ENCODE peak calls at places on chromosomes 12 and 14, in nine cellular contexts. U is CD8-positive, alpha-beta T cell; X is HL-60; H is endothelial cell; Y is hepatocyte; D is fibroblast of mammary gland; S is ascending aorta; L is fibroblast of pulmonary artery; M is coronary artery. K is an unnamed sample.

GRCh38 chr12:52323001-52323400 is 1.8 kb upstream of the KRT83 start:
- DNase-seq in Y (no peak), D (no peak), L (no peak), X (no peak), U (no peak), M (no peak), H (no peak), S (no peak), K (no peak)

GRCh38 chr12:87157791-87158190 is 871.4 kb downstream of the C12orf50 start:
- DNase-seq in Y (peak), S (no peak), D (peak), U (no peak), H (no peak), L (peak), X (no peak), M (no peak), K (no peak)

GRCh38 chr12:48988030-48988649 is 10.0 kb downstream of the WNT1 start:
- DNase-seq in Y (peak), H (peak), U (peak), S (no peak), D (peak), M (no peak), X (peak), L (peak), K (no peak)

GRCh38 chr12:3655331-3655900 is 97.5 kb downstream of the CRACR2A start:
- DNase-seq in D (peak), L (peak), S (no peak), U (no peak), Y (no peak), H (peak), X (peak), M (no peak), K (no peak)

GRCh38 chr14:99378782-99379214 is 101.9 kb downstream of the SETD3 start:
- DNase-seq in Y (peak), X (no peak), S (no peak), L (no peak), D (peak), H (no peak), U (no peak), M (no peak), K (no peak)

GRCh38 chr12:57619434-57620244 is 8.4 kb downstream of the ARHGEF25 start:
- DNase-seq in Y (peak), H (peak), X (no peak), L (no peak), M (no peak), U (no peak), D (no peak), S (no peak), K (no peak)

GRCh38 chr12:1493781-1494180 is 100.6 kb downstream of the FBXL14 start:
- DNase-seq in D (no peak), H (no peak), M (no peak), S (no peak), X (no peak), L (no peak), U (no peak), Y (no peak), K (no peak)

GRCh38 chr12:51527872-51528271 is 63.2 kb upstream of the SCN8A start:
- DNase-seq in X (no peak), U (no peak), L (no peak), D (no peak), S (no peak), Y (no peak), H (no peak), M (no peak), K (no peak)

GRCh38 chr14:92759300-92759678 is 10.9 kb upstream of the LGMN start:
- DNase-seq in H (no peak), Y (peak), U (no peak), M (no peak), L (peak), S (no peak), D (peak), X (no peak), K (peak)

GRCh38 chr12:117068492-117068891 is 30.7 kb downstream of the TESC start:
- DNase-seq in Y (no peak), L (no peak), D (no peak), U (no peak), S (no peak), X (no peak), H (no peak), M (no peak), K (no peak)

GRCh38 chr12:19003987-19004619 is 125.4 kb upstream of the PLEKHA5 start:
- DNase-seq in S (no peak), Y (no peak), M (no peak), H (no peak), L (no peak), D (no peak), X (no peak), U (no peak), K (no peak)

GRCh38 chr12:16608346-16608745 is 2.4 kb upstream of the LMO3 start:
- DNase-seq in Y (no peak), H (no peak), D (no peak), L (no peak), U (no peak), M (no peak), X (no peak), S (no peak), K (no peak)

GRCh38 chr12:96193725-96194571 is at the start of gene ELK3:
- DNase-seq in L (peak), X (peak), H (peak), U (peak), S (no peak), M (peak), D (peak), Y (peak), K (peak)

GRCh38 chr12:47818701-47819543 is 781 bp downstream of the HDAC7 start:
- DNase-seq in S (no peak), L (peak), D (no peak), X (no peak), U (no peak), Y (peak), H (peak), M (no peak), K (no peak)

GRCh38 chr14:90757452-90757851 is 58.8 kb downstream of the TTC7B start:
- DNase-seq in M (no peak), Y (no peak), X (no peak), S (no peak), H (no peak), L (no peak), U (no peak), D (no peak), K (no peak)

GRCh38 chr12:4271433-4272013 is 2.0 kb upstream of the CCND2 start:
- DNase-seq in U (no peak), X (peak), M (peak), L (peak), S (no peak), D (peak), Y (no peak), H (peak), K (no peak)

GRCh38 chr12:25970082-25970481 is 11.6 kb downstream of the RASSF8 start:
- DNase-seq in L (no peak), Y (no peak), M (no peak), D (no peak), X (no peak), S (no peak), H (no peak), U (no peak), K (no peak)

GRCh38 chr14:85960781-85961180 is 430.8 kb downstream of the FLRT2 start:
- DNase-seq in H (no peak), M (no peak), L (no peak), X (no peak), S (no peak), D (no peak), U (no peak), Y (no peak), K (no peak)

GRCh38 chr12:119225454-119225853 is 46.7 kb downstream of the HSPB8 start:
- DNase-seq in U (no peak), H (no peak), D (no peak), S (no peak), Y (no peak), L (no peak), M (no peak), X (no peak), K (no peak)

GRCh38 chr14:87097021-87097420 is 896.0 kb downstream of the GALC start:
- DNase-seq in M (no peak), D (peak), X (no peak), U (no peak), H (no peak), L (peak), S (no peak), Y (no peak), K (no peak)

GRCh38 chr12:48618541-48618940 is 48.7 kb upstream of the LALBA start:
- DNase-seq in D (peak), M (no peak), L (peak), U (peak), Y (peak), X (peak), H (peak), S (no peak), K (peak)

GRCh38 chr12:19203539-19204506 is 74.3 kb downstream of the PLEKHA5 start:
- DNase-seq in H (no peak), L (no peak), M (no peak), D (no peak), Y (no peak), S (no peak), U (no peak), X (no peak), K (no peak)

DNA sequence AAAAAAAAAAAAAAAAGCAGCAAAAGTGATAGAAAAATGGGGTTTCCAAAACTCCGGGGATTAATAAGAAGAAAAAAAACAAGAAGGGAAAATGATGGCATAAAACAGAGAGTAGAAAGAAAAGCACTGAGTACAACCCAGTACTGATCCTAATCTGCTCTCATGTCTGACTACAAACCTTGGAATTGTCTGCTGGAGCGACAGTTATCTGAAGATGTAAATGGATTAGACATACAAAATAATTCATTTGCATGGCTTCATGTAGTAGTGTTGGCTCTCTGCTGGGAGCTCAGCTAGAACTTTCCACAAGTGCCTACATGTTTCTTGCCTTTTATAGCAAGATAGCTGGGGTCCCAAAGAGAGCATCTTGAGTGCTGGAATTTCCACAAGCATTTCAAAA is 34.2 kb downstream of the ZCRB1 start:
- DNase-seq in H (no peak), L (no peak), U (no peak), D (no peak), X (no peak), S (no peak), M (no peak), Y (no peak), K (no peak)
- TF ChIP-seq CTCF in H (no peak), L (no peak), U (no peak), D (no peak), X (no peak), S (no peak), M (no peak), Y (no peak), K (no peak)

GRCh38 chr12:13024151-13024946 is 19.8 kb upstream of the FAM234B start:
- DNase-seq in M (no peak), Y (peak), U (no peak), X (peak), H (peak), S (no peak), D (peak), L (peak), K (no peak)
- TF ChIP-seq CTCF in M (no peak), Y (peak), U (no peak), X (peak), H (peak), S (no peak), D (peak), L (peak), K (peak)

DNA sequence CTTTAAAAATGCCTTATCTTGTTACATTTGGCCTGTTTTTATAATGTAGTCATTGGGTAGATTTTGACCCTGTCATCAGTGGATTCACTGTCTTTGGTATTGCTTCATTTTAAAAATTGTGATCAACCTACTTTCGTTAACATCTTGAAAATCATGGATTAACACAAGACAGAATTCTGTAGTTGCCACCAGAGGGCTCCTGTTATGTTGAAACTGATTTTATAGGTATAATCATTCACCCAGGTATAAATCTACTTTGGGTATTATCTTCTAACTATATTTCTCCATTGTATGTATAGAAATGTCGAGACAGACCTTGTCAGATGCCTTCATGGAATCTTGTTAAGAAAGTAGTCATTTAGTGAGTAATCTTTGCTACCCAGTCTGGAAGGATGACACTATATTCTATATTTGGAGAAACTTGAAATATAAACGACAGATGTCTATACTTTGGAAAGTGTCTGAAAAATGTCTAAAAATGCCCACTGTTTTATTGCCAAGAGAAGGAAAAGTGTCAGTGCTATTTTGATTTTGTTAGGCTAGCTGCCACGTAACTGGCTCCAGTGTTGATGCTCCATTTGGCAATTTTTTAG is 129.4 kb downstream of the PELI2 start:
- DNase-seq in M (no peak), H (no peak), X (no peak), U (no peak), Y (no peak), S (no peak), D (peak), L (peak), K (peak)
- TF ChIP-seq CTCF in M (no peak), H (peak), X (no peak), U (no peak), Y (peak), S (no peak), D (peak), L (peak), K (peak)

GRCh38 chr14:73996731-73997107 is 22.4 kb downstream of the ENTPD5 start:
- DNase-seq in Y (no peak), H (no peak), S (no peak), D (no peak), U (no peak), M (no peak), X (no peak), L (no peak), K (no peak)

GRCh38 chr14:73997944-73998451 is 21.1 kb downstream of the ENTPD5 start:
- DNase-seq in M (no peak), H (no peak), U (no peak), L (no peak), S (no peak), Y (no peak), D (no peak), X (no peak), K (no peak)

GRCh38 chr14:73995977-73996378 is 23.1 kb downstream of the ENTPD5 start:
- DNase-seq in Y (peak), S (no peak), X (no peak), L (no peak), D (no peak), H (no peak), U (no peak), M (no peak), K (no peak)

GRCh38 chr14:73998736-73999135 is 20.4 kb downstream of the ENTPD5 start:
- DNase-seq in L (no peak), H (no peak), Y (no peak), U (no peak), S (no peak), M (no peak), D (no peak), X (no peak), K (no peak)

GRCh38 chr14:73997108-73997943 is 21.8 kb downstream of the ENTPD5 start:
- DNase-seq in D (no peak), M (no peak), L (no peak), S (no peak), X (no peak), U (no peak), Y (peak), H (no peak), K (no peak)
- TF ChIP-seq CTCF in D (no peak), M (no peak), L (no peak), S (no peak), X (no peak), U (no peak), Y (no peak), H (no peak), K (no peak)

GRCh38 chr14:75083271-75083670 is 13.8 kb downstream of the ZC2HC1C start:
- DNase-seq in M (no peak), D (no peak), U (no peak), S (no peak), L (no peak), Y (no peak), X (no peak), H (no peak), K (no peak)

GRCh38 chr14:75081835-75082234 is 12.4 kb downstream of the ZC2HC1C start:
- DNase-seq in X (no peak), M (no peak), S (no peak), Y (no peak), H (no peak), L (no peak), U (no peak), D (no peak), K (no peak)

GRCh38 chr14:75088566-75089373 is 19.3 kb downstream of the ZC2HC1C start:
- DNase-seq in M (no peak), L (peak), Y (peak), X (peak), U (peak), S (no peak), H (peak), D (peak), K (no peak)

GRCh38 chr14:75088153-75088552 is 18.7 kb downstream of the ZC2HC1C start:
- DNase-seq in L (no peak), U (no peak), S (no peak), Y (no peak), D (no peak), X (no peak), H (no peak), M (no peak), K (no peak)

DNA sequence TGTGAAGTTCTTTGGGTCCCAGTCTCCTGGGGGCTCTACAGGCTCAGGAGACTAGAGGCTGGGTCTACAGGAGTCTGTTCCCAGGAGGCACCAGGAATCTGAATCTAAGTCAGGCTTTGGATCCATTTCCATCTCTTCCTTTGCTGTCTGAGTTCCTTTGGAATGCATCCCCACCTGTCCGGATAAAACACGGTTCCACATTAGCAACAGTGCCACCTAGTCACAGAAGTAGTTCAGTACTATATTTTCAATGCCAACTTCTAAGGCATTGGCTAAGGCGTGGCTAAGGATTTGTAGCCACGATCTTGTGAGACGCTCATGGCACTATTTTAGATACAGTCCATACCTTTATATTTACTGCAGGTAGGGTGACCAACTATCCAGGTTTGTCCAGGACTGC is 15.1 kb downstream of the ZC2HC1C start:
- DNase-seq in M (no peak), D (no peak), L (peak), H (no peak), Y (peak), U (no peak), S (no peak), X (no peak), K (no peak)
- TF ChIP-seq CTCF in M (no peak), D (no peak), L (no peak), H (no peak), Y (peak), U (no peak), S (no peak), X (no peak), K (peak)

DNA sequence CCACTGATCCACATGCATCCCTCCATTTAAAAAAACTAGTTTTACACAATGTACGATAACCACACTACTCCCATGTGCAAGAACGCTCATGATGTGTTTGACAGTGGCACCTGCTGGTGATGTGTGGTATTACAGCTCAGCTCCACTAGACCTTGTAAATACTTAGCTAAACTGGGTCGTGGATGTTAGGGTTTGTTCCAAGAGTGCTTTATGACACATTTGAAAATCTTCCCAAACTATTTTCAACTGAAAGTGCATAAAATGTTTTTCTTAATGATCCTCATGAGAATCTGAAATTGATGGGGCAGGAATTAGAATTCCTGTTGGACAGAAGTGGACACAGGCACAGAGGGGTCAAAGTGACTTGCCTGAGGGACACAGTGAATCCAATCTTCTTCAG is 99.2 kb downstream of the SCARB1 start:
- DNase-seq in S (no peak), D (peak), U (no peak), M (no peak), L (peak), Y (peak), X (peak), H (no peak), K (peak)
- TF ChIP-seq CTCF in S (peak), D (peak), U (peak), M (peak), L (peak), Y (peak), X (peak), H (peak), K (peak)

DNA sequence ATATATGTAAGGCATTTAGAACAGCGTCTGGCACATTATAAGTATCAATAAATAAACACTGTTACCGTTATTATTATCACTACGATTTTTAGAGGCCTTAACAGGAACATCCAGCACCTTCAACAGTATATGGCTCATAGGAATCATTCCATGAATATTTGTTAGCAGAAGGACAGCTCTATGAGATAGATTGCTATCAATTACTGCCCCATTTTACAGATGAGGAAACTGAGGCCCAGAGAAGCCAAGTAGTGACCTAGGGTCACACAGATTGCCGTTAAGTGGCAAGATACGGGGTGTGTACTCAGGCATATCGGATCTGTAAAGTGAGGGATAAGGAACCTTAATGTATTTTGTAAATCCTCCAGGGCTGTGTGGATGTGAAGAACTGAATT is 510 bp upstream of the PSMD9 start:
- DNase-seq in D (no peak), S (no peak), M (no peak), Y (no peak), H (no peak), X (no peak), L (no peak), U (no peak), K (no peak)
- TF ChIP-seq CTCF in D (no peak), S (peak), M (no peak), Y (no peak), H (no peak), X (no peak), L (no peak), U (no peak), K (no peak)

K was measured in LNCaP clone FGC.